ENCODE peak calls at places on chromosomes 1 and 21, in five cellular contexts. Q, F, E, J and O are unnamed samples.

GRCh38 chr1:207863893-207864535 is 46.9 kb downstream of the CD34 start:
- DNase-seq in F (no peak), Q (no peak), J (no peak), E (no peak), O (no peak)

GRCh38 chr1:40042337-40042736 is 1.8 kb downstream of the CAP1 start:
- DNase-seq in E (peak; percentile 74), Q (no peak), F (no peak), J (no peak), O (no peak)

GRCh38 chr1:150484431-150484830 is 2.8 kb upstream of the TARS2 start:
- DNase-seq in J (no peak), E (peak; percentile 26), Q (no peak), F (no peak), O (no peak)

GRCh38 chr1:240109920-240110685 is 18.4 kb downstream of the FMN2 start:
- DNase-seq in F (no peak), J (no peak), E (no peak), Q (no peak), O (no peak)

GRCh38 chr1:183318433-183318832 is 99.7 kb downstream of the NMNAT2 start:
- DNase-seq in E (peak; percentile 65), Q (no peak), J (peak; percentile 85), F (no peak), O (peak; percentile 28)

GRCh38 chr1:21904725-21905520 is 32.2 kb downstream of the HSPG2 start:
- DNase-seq in J (no peak), Q (no peak), F (no peak), E (peak; percentile 86), O (no peak)

GRCh38 chr1:7098641-7099040 is 313.4 kb downstream of the CAMTA1 start:
- DNase-seq in J (no peak), E (no peak), F (no peak), Q (no peak), O (no peak)

GRCh38 chr1:41160498-41161110 is 81.5 kb downstream of the SCMH1 start:
- DNase-seq in E (no peak), Q (no peak), F (no peak), J (no peak), O (no peak)

GRCh38 chr21:33133912-33134311 is 64.0 kb downstream of the OLIG1 start:
- DNase-seq in F (no peak), E (no peak), J (no peak), Q (peak; percentile 10), O (no peak)

GRCh38 chr1:212467843-212468482 is 35.2 kb downstream of the NENF start:
- DNase-seq in E (no peak), J (no peak), Q (no peak), F (no peak), O (no peak)

GRCh38 chr1:245583081-245583480 is 428.3 kb downstream of the KIF26B start:
- DNase-seq in F (no peak), J (no peak), Q (no peak), E (no peak), O (no peak)

GRCh38 chr1:179365342-179366092 is at the start of gene AXDND1:
- DNase-seq in Q (peak; percentile 86), F (peak; percentile 71), E (peak; percentile 70), J (peak; percentile 66), O (peak; percentile 52)

GRCh38 chr1:65108025-65108692 is 39.8 kb upstream of the AK4 start:
- DNase-seq in Q (peak; percentile 81), J (no peak), F (no peak), E (no peak), O (peak; percentile 4)

GRCh38 chr1:115929846-115930245 is 46.5 kb upstream of the SLC22A15 start:
- DNase-seq in Q (no peak), E (no peak), F (no peak), J (peak; percentile 81), O (no peak)

GRCh38 chr1:179082308-179083030 is 599 bp downstream of the TOR3A start:
- DNase-seq in F (no peak), J (no peak), E (peak; percentile 22), Q (peak; percentile 42), O (no peak)

GRCh38 chr1:78519446-78519845 is 28.7 kb downstream of the PTGFR start:
- DNase-seq in J (no peak), E (no peak), Q (no peak), F (no peak), O (no peak)

GRCh38 chr1:187624812-187625542 is 796.2 kb downstream of the PLA2G4A start:
- DNase-seq in E (no peak), F (no peak), Q (no peak), J (no peak), O (no peak)

GRCh38 chr1:187063271-187063670 is 234.5 kb downstream of the PLA2G4A start:
- DNase-seq in E (no peak), Q (no peak), J (no peak), F (no peak), O (no peak)

GRCh38 chr1:229161740-229162139 is 109.2 kb upstream of the RAB4A start:
- DNase-seq in J (no peak), Q (no peak), F (no peak), E (peak; percentile 35), O (no peak)

GRCh38 chr1:23558140-23558871 is 995 bp downstream of the ID3 start:
- DNase-seq in Q (peak; percentile 87), F (no peak), E (peak; percentile 86), J (no peak), O (no peak)

GRCh38 chr1:32886012-32886827 is at the start of gene HPCA:
- DNase-seq in E (no peak), J (no peak), Q (no peak), F (no peak), O (no peak)

GRCh38 chr1:61162513-61163274 is 80.3 kb downstream of the NFIA start:
- DNase-seq in Q (no peak), E (no peak), F (no peak), J (no peak), O (no peak)

GRCh38 chr1:206941766-206942418 is 4.4 kb downstream of the PIGR start:
- DNase-seq in F (no peak), J (no peak), Q (no peak), E (no peak), O (no peak)

GRCh38 chr1:101148987-101149386 is 87.8 kb upstream of the S1PR1 start:
- DNase-seq in E (no peak), J (no peak), F (no peak), Q (no peak), O (no peak)

GRCh38 chr1:67566803-67567202 is 118.2 kb upstream of the GADD45A start:
- DNase-seq in F (no peak), E (no peak), J (no peak), Q (no peak), O (no peak)

GRCh38 chr1:185733818-185734709 is at the start of gene HMCN1:
- DNase-seq in F (no peak), Q (peak; percentile 75), E (no peak), J (no peak), O (peak; percentile 2)

GRCh38 chr1:30760596-30761311 is 3.2 kb upstream of the LAPTM5 start:
- DNase-seq in J (no peak), F (no peak), E (no peak), Q (peak; percentile 17), O (no peak)

GRCh38 chr21:36202721-36203602 is 46.3 kb downstream of the DOP1B start:
- DNase-seq in J (no peak), E (no peak), Q (no peak), F (no peak), O (no peak)

GRCh38 chr1:47444578-47445465 is 7.0 kb downstream of the FOXD2 start:
- DNase-seq in E (no peak), F (no peak), J (no peak), Q (no peak), O (no peak)

GRCh38 chr1:199273837-199274379 is 635.1 kb downstream of the PTPRC start:
- DNase-seq in J (no peak), E (peak; percentile 35), Q (peak; percentile 45), F (no peak), O (no peak)

GRCh38 chr1:36652586-36652985 is 169.9 kb upstream of the CSF3R start:
- DNase-seq in E (no peak), F (no peak), J (no peak), Q (no peak), O (no peak)

GRCh38 chr1:3012511-3013291 is 8.6 kb upstream of the ACTRT2 start:
- DNase-seq in Q (no peak), F (no peak), J (no peak), E (no peak), O (no peak)

GRCh38 chr1:224896130-224896781 is 33.2 kb upstream of the DNAH14 start:
- DNase-seq in E (no peak), F (no peak), J (no peak), Q (no peak), O (no peak)

GRCh38 chr1:185957441-185958363 is 223.5 kb downstream of the HMCN1 start:
- DNase-seq in F (no peak), Q (no peak), J (no peak), E (no peak), O (no peak)